ENCODE peak calls at places on chromosomes 5 and 9, in nine cellular contexts. One of them, this sample, is unnamed.

GRCh38 chr5:33310471-33310870 is 130.3 kb upstream of the TARS1 start:
- DNase-seq in K562: no peak
- DNase-seq in endothelial cell of umbilical vein: no peak
- DNase-seq in NB4: no peak
- DNase-seq in heart left ventricle: no peak
- DNase-seq in GM12892: no peak
- DNase-seq in stomach: no peak
- DNase-seq in adrenal gland: no peak
- DNase-seq in vagina: no peak
- DNase-seq in this sample: no peak

GRCh38 chr5:54484219-54484894 is 28.9 kb downstream of the HSPB3 start:
- DNase-seq in K562: no peak
- DNase-seq in endothelial cell of umbilical vein: no peak
- DNase-seq in NB4: no peak
- DNase-seq in heart left ventricle: no peak
- DNase-seq in GM12892: no peak
- DNase-seq in stomach: no peak
- DNase-seq in adrenal gland: no peak
- DNase-seq in vagina: no peak
- DNase-seq in this sample: no peak

GRCh38 chr5:124665625-124666024 is 80.8 kb downstream of the ZNF608 start:
- DNase-seq in K562: no peak
- DNase-seq in endothelial cell of umbilical vein: no peak
- DNase-seq in NB4: no peak
- DNase-seq in heart left ventricle: no peak
- DNase-seq in GM12892: no peak
- DNase-seq in stomach: no peak
- DNase-seq in adrenal gland: no peak
- DNase-seq in vagina: no peak
- DNase-seq in this sample: no peak

GRCh38 chr5:132655821-132656773 is 1.9 kb upstream of the IL13 start:
- DNase-seq in K562: no peak
- DNase-seq in endothelial cell of umbilical vein: peak
- DNase-seq in NB4: peak
- DNase-seq in heart left ventricle: no peak
- DNase-seq in GM12892: no peak
- DNase-seq in stomach: peak
- DNase-seq in adrenal gland: peak
- DNase-seq in vagina: peak
- DNase-seq in this sample: peak

GRCh38 chr9:100669968-100670367 is 92.1 kb downstream of the CAVIN4 start:
- DNase-seq in K562: no peak
- DNase-seq in endothelial cell of umbilical vein: no peak
- DNase-seq in NB4: no peak
- DNase-seq in heart left ventricle: no peak
- DNase-seq in GM12892: no peak
- DNase-seq in stomach: no peak
- DNase-seq in adrenal gland: no peak
- DNase-seq in vagina: no peak
- DNase-seq in this sample: no peak

GRCh38 chr9:136512651-136513066 is 29.8 kb upstream of the SEC16A start:
- DNase-seq in K562: peak
- DNase-seq in endothelial cell of umbilical vein: peak
- DNase-seq in NB4: no peak
- DNase-seq in heart left ventricle: no peak
- DNase-seq in GM12892: peak
- DNase-seq in stomach: no peak
- DNase-seq in adrenal gland: no peak
- DNase-seq in vagina: no peak
- DNase-seq in this sample: no peak

GRCh38 chr5:75601996-75602395 is 9.3 kb upstream of the ANKDD1B start:
- DNase-seq in K562: no peak
- DNase-seq in endothelial cell of umbilical vein: no peak
- DNase-seq in NB4: no peak
- DNase-seq in heart left ventricle: no peak
- DNase-seq in GM12892: no peak
- DNase-seq in stomach: no peak
- DNase-seq in adrenal gland: no peak
- DNase-seq in vagina: no peak
- DNase-seq in this sample: no peak

GRCh38 chr5:30650311-30650710 is 543.2 kb upstream of the CDH6 start:
- DNase-seq in K562: no peak
- DNase-seq in endothelial cell of umbilical vein: no peak
- DNase-seq in NB4: no peak
- DNase-seq in heart left ventricle: no peak
- DNase-seq in GM12892: no peak
- DNase-seq in stomach: no peak
- DNase-seq in adrenal gland: no peak
- DNase-seq in vagina: no peak
- DNase-seq in this sample: no peak

GRCh38 chr5:64923151-64923685 is 154.5 kb downstream of the CWC27 start:
- DNase-seq in K562: no peak
- DNase-seq in endothelial cell of umbilical vein: no peak
- DNase-seq in NB4: peak
- DNase-seq in heart left ventricle: no peak
- DNase-seq in GM12892: no peak
- DNase-seq in stomach: no peak
- DNase-seq in adrenal gland: no peak
- DNase-seq in vagina: no peak
- DNase-seq in this sample: no peak

GRCh38 chr9:112677040-112677439 is 40.9 kb downstream of the INIP start:
- DNase-seq in K562: no peak
- DNase-seq in endothelial cell of umbilical vein: no peak
- DNase-seq in NB4: no peak
- DNase-seq in heart left ventricle: no peak
- DNase-seq in GM12892: no peak
- DNase-seq in stomach: no peak
- DNase-seq in adrenal gland: no peak
- DNase-seq in vagina: no peak
- DNase-seq in this sample: no peak

GRCh38 chr9:69058101-69058500 is 22.5 kb downstream of the FXN start:
- DNase-seq in K562: no peak
- DNase-seq in endothelial cell of umbilical vein: no peak
- DNase-seq in NB4: no peak
- DNase-seq in heart left ventricle: no peak
- DNase-seq in GM12892: no peak
- DNase-seq in stomach: no peak
- DNase-seq in adrenal gland: no peak
- DNase-seq in vagina: no peak
- DNase-seq in this sample: no peak

GRCh38 chr9:29129763-29130162 is 1556.5 kb upstream of the C9orf72 start:
- DNase-seq in K562: no peak
- DNase-seq in endothelial cell of umbilical vein: no peak
- DNase-seq in NB4: peak
- DNase-seq in heart left ventricle: no peak
- DNase-seq in GM12892: no peak
- DNase-seq in stomach: no peak
- DNase-seq in adrenal gland: no peak
- DNase-seq in vagina: no peak
- DNase-seq in this sample: no peak

GRCh38 chr5:23506329-23507236 is 826 bp upstream of the PRDM9 start:
- DNase-seq in K562: peak
- DNase-seq in endothelial cell of umbilical vein: no peak
- DNase-seq in NB4: peak
- DNase-seq in heart left ventricle: no peak
- DNase-seq in GM12892: no peak
- DNase-seq in stomach: no peak
- DNase-seq in adrenal gland: no peak
- DNase-seq in vagina: no peak
- DNase-seq in this sample: no peak

GRCh38 chr9:134390537-134390936 is 64.3 kb downstream of the RXRA start:
- DNase-seq in K562: no peak
- DNase-seq in endothelial cell of umbilical vein: no peak
- DNase-seq in NB4: no peak
- DNase-seq in heart left ventricle: no peak
- DNase-seq in GM12892: peak
- DNase-seq in stomach: no peak
- DNase-seq in adrenal gland: no peak
- DNase-seq in vagina: no peak
- DNase-seq in this sample: no peak

GRCh38 chr5:168217497-168217896 is 73.9 kb upstream of the WWC1 start:
- DNase-seq in K562: no peak
- DNase-seq in endothelial cell of umbilical vein: no peak
- DNase-seq in NB4: no peak
- DNase-seq in heart left ventricle: no peak
- DNase-seq in GM12892: no peak
- DNase-seq in stomach: no peak
- DNase-seq in adrenal gland: no peak
- DNase-seq in vagina: no peak
- DNase-seq in this sample: no peak

GRCh38 chr9:79568337-79569084 is 3.3 kb upstream of the TLE4 start:
- DNase-seq in K562: no peak
- DNase-seq in endothelial cell of umbilical vein: no peak
- DNase-seq in NB4: no peak
- DNase-seq in heart left ventricle: no peak
- DNase-seq in GM12892: no peak
- DNase-seq in stomach: no peak
- DNase-seq in adrenal gland: no peak
- DNase-seq in vagina: no peak
- DNase-seq in this sample: no peak

GRCh38 chr9:37984672-37985611 is 81.0 kb upstream of the SLC25A51 start:
- DNase-seq in K562: peak
- DNase-seq in endothelial cell of umbilical vein: no peak
- DNase-seq in NB4: no peak
- DNase-seq in heart left ventricle: peak
- DNase-seq in GM12892: no peak
- DNase-seq in stomach: no peak
- DNase-seq in adrenal gland: peak
- DNase-seq in vagina: no peak
- DNase-seq in this sample: peak

GRCh38 chr5:127940854-127941253 is 142.7 kb upstream of the SLC12A2 start:
- DNase-seq in K562: no peak
- DNase-seq in endothelial cell of umbilical vein: no peak
- DNase-seq in NB4: no peak
- DNase-seq in heart left ventricle: no peak
- DNase-seq in GM12892: no peak
- DNase-seq in stomach: no peak
- DNase-seq in adrenal gland: no peak
- DNase-seq in vagina: no peak
- DNase-seq in this sample: no peak

GRCh38 chr5:86493777-86494176 is 124.0 kb upstream of the COX7C start:
- DNase-seq in K562: no peak
- DNase-seq in endothelial cell of umbilical vein: no peak
- DNase-seq in NB4: no peak
- DNase-seq in heart left ventricle: no peak
- DNase-seq in GM12892: no peak
- DNase-seq in stomach: no peak
- DNase-seq in adrenal gland: no peak
- DNase-seq in vagina: no peak
- DNase-seq in this sample: no peak

GRCh38 chr9:76680716-76681431 is 83.4 kb upstream of the PCA3 start:
- DNase-seq in K562: no peak
- DNase-seq in endothelial cell of umbilical vein: no peak
- DNase-seq in NB4: no peak
- DNase-seq in heart left ventricle: no peak
- DNase-seq in GM12892: no peak
- DNase-seq in stomach: no peak
- DNase-seq in adrenal gland: no peak
- DNase-seq in vagina: no peak
- DNase-seq in this sample: no peak

GRCh38 chr5:160451281-160451680 is 29.6 kb downstream of the PTTG1 start:
- DNase-seq in K562: no peak
- DNase-seq in endothelial cell of umbilical vein: peak
- DNase-seq in NB4: no peak
- DNase-seq in heart left ventricle: no peak
- DNase-seq in GM12892: no peak
- DNase-seq in stomach: no peak
- DNase-seq in adrenal gland: no peak
- DNase-seq in vagina: no peak
- DNase-seq in this sample: no peak
- TF ChIP-seq POLR2A in K562: no peak
- TF ChIP-seq POLR2A in endothelial cell of umbilical vein: no peak
- TF ChIP-seq POLR2A in NB4: no peak
- TF ChIP-seq POLR2A in heart left ventricle: no peak
- TF ChIP-seq POLR2A in GM12892: no peak
- TF ChIP-seq POLR2A in stomach: no peak
- TF ChIP-seq POLR2A in adrenal gland: no peak
- TF ChIP-seq POLR2A in vagina: no peak
- TF ChIP-seq POLR2A in this sample: no peak

GRCh38 chr5:177454397-177455035 is 7.9 kb downstream of the PRR7 start:
- DNase-seq in K562: peak
- DNase-seq in endothelial cell of umbilical vein: peak
- DNase-seq in NB4: peak
- DNase-seq in heart left ventricle: peak
- DNase-seq in GM12892: peak
- DNase-seq in stomach: peak
- DNase-seq in adrenal gland: peak
- DNase-seq in vagina: no peak
- DNase-seq in this sample: peak
- TF ChIP-seq POLR2A in K562: no peak
- TF ChIP-seq POLR2A in endothelial cell of umbilical vein: peak
- TF ChIP-seq POLR2A in NB4: peak
- TF ChIP-seq POLR2A in heart left ventricle: peak
- TF ChIP-seq POLR2A in GM12892: no peak
- TF ChIP-seq POLR2A in stomach: no peak
- TF ChIP-seq POLR2A in adrenal gland: no peak
- TF ChIP-seq POLR2A in vagina: no peak
- TF ChIP-seq POLR2A in this sample: no peak

GRCh38 chr9:130053504-130054427 is at the start of gene GPR107:
- DNase-seq in K562: peak
- DNase-seq in endothelial cell of umbilical vein: peak
- DNase-seq in NB4: peak
- DNase-seq in heart left ventricle: peak
- DNase-seq in GM12892: peak
- DNase-seq in stomach: peak
- DNase-seq in adrenal gland: peak
- DNase-seq in vagina: no peak
- DNase-seq in this sample: peak
- TF ChIP-seq POLR2A in K562: peak
- TF ChIP-seq POLR2A in endothelial cell of umbilical vein: peak
- TF ChIP-seq POLR2A in NB4: peak
- TF ChIP-seq POLR2A in heart left ventricle: peak
- TF ChIP-seq POLR2A in GM12892: peak
- TF ChIP-seq POLR2A in stomach: peak
- TF ChIP-seq POLR2A in adrenal gland: peak
- TF ChIP-seq POLR2A in vagina: no peak
- TF ChIP-seq POLR2A in this sample: peak

DNA sequence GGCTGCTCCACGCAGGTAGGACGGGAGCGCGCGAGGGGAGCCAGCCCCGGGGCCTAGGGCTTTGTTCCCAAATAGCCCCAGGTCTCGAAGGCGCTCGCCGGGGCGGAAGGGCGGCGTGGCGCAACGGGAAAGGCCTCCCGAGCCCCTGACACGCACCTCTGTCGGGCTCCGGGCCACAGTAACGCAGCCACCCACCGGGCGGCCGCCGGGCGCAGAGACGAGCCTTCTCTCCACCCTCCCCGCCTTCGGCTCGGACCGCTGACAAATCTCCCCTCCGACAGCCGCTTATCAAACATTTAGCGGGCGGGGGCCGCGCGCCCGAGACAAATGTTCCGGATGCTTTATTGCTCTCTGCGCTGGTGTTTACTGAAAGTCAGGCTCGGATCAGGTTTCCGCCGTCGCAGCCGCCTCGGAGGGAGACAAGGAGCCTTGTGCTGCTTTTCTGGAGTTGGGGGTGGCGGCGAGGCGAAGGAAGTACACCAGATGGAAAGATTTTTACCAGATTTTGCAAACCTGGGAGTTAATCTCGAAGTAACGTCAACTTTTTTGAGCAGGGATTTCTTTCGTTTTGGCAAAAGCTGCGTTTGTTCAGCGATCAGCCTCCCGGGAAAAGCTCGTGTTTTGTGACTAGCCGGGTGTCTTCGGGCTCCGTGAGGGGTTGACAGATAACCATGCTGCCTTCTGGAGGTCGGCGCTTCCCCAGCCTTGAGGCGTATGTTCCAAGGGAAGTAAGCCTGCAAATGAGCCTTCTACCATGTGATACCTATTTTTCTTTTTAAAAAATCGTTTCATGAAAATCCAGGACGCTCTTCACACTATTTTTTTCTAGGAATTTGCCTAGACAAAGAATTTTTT is 956 bp downstream of the RGMB start:
- DNase-seq in K562: peak
- DNase-seq in endothelial cell of umbilical vein: peak
- DNase-seq in NB4: peak
- DNase-seq in heart left ventricle: peak
- DNase-seq in GM12892: peak
- DNase-seq in stomach: peak
- DNase-seq in adrenal gland: peak
- DNase-seq in vagina: no peak
- DNase-seq in this sample: peak
- TF ChIP-seq POLR2A in K562: no peak
- TF ChIP-seq POLR2A in endothelial cell of umbilical vein: peak
- TF ChIP-seq POLR2A in NB4: no peak
- TF ChIP-seq POLR2A in heart left ventricle: no peak
- TF ChIP-seq POLR2A in GM12892: no peak
- TF ChIP-seq POLR2A in stomach: no peak
- TF ChIP-seq POLR2A in adrenal gland: peak
- TF ChIP-seq POLR2A in vagina: no peak
- TF ChIP-seq POLR2A in this sample: no peak